ENCODE peak calls at places on chromosomes 2 and 18, in seven cellular contexts. D is dorsolateral prefrontal cortex; P is T-helper 1 cell; F is thyroid gland; X is NCI-H1417; C is MV-4-11; J is stimulated activated CD4-positive, alpha-beta T cell treated with anti-CD3 and anti-CD28 coated beads, Interleukin-4, amount 100 ng/mL, for 24 hours. O is an unnamed sample.
A peak's percentile ranks its signal among the peaks of the same experiment; 100 is the strongest.

GRCh38 chr2:232339121-232340081 is 39.1 kb upstream of the ALPP start:
- DNase-seq in D (peak; percentile 36), C (no peak), X (no peak), P (no peak), F (no peak), J (no peak), O (no peak)

GRCh38 chr2:199850718-199851498 is at the start of gene FTCDNL1:
- DNase-seq in P (peak; percentile 65), J (peak; percentile 72), F (peak; percentile 83), X (peak; percentile 64), D (peak; percentile 83), C (peak; percentile 68), O (peak; percentile 70)

GRCh38 chr2:17122887-17123501 is 395.2 kb downstream of the RAD51AP2 start:
- DNase-seq in C (no peak), F (no peak), P (no peak), J (no peak), X (no peak), D (no peak), O (no peak)

GRCh38 chr2:134338180-134338579 is 84.3 kb downstream of the MGAT5 start:
- DNase-seq in F (no peak), J (no peak), C (peak; percentile 86), X (no peak), P (no peak), D (no peak), O (no peak)

GRCh38 chr2:237431372-237431771 is 17.4 kb upstream of the COL6A3 start:
- DNase-seq in J (peak; percentile 59), P (no peak), C (no peak), X (no peak), F (no peak), D (no peak), O (no peak)

GRCh38 chr18:74492259-74492658 is 3.9 kb upstream of the CNDP2 start:
- DNase-seq in F (no peak), P (no peak), C (no peak), D (no peak), J (no peak), X (no peak), O (no peak)

GRCh38 chr18:55346961-55347740 is 240.8 kb downstream of the TCF4 start:
- DNase-seq in X (no peak), D (peak; percentile 61), C (no peak), P (no peak), F (no peak), J (no peak), O (peak; percentile 17)

GRCh38 chr2:180359522-180360282 is 352.6 kb upstream of the CWC22 start:
- DNase-seq in X (no peak), F (no peak), C (no peak), J (no peak), P (no peak), D (no peak), O (no peak)

GRCh38 chr2:142791335-142791734 is 86.1 kb upstream of the KYNU start:
- DNase-seq in J (no peak), D (no peak), P (no peak), X (no peak), F (no peak), C (peak; percentile 76), O (no peak)

GRCh38 chr2:100935372-100935752 is 66.7 kb upstream of the RPL31 start:
- DNase-seq in P (no peak), J (no peak), X (no peak), D (no peak), C (no peak), F (no peak), O (no peak)

GRCh38 chr2:159736048-159736447 is 23.7 kb downstream of the MARCHF7 start:
- DNase-seq in X (no peak), D (no peak), F (no peak), C (no peak), P (no peak), J (no peak), O (no peak)

O was measured in SK-N-DZ.